ENCODE peak calls at places on chromosome 11, in four cellular contexts. D is neural progenitor cell, R is stomach, Z is A549. F is an unnamed sample.

GRCh38 chr11:68704887-68705286 is 20.5 kb downstream of the GAL start:
- DNase-seq in D (peak; percentile 51), Z (no peak), R (no peak), F (no peak)

GRCh38 chr11:10076458-10077141 is 217.4 kb downstream of the SBF2 start:
- DNase-seq in D (peak; percentile 61), R (peak; percentile 47), Z (peak; percentile 48), F (no peak)

GRCh38 chr11:123195182-123196059 is at the start of gene CLMP:
- DNase-seq in D (peak; percentile 71), Z (no peak), R (no peak), F (no peak)

GRCh38 chr11:11849127-11849746 is 7.5 kb downstream of the USP47 start:
- DNase-seq in Z (peak; percentile 72), D (peak; percentile 79), R (peak; percentile 63), F (peak; percentile 2)

GRCh38 chr11:26948881-26949280 is 45.0 kb upstream of the FIBIN start:
- DNase-seq in Z (no peak), D (no peak), R (no peak), F (no peak)

GRCh38 chr11:69509846-69510390 is 28.5 kb downstream of the LINC01488 start:
- DNase-seq in R (no peak), D (no peak), Z (no peak), F (no peak)

GRCh38 chr11:105609341-105609781 is 512 bp upstream of the GRIA4 start:
- DNase-seq in R (no peak), D (peak; percentile 63), Z (no peak), F (peak; percentile 8)

GRCh38 chr11:130762342-130763037 is 153.8 kb downstream of the SNX19 start:
- DNase-seq in D (no peak), Z (no peak), R (peak; percentile 90), F (no peak)

GRCh38 chr11:66891849-66892660 is 35.2 kb downstream of the LRFN4 start:
- DNase-seq in R (peak; percentile 70), D (no peak), Z (peak; percentile 98), F (no peak)

GRCh38 chr11:19076744-19077589 is 16.4 kb upstream of the MRGPRX2 start:
- DNase-seq in Z (peak; percentile 39), R (peak; percentile 70), D (peak; percentile 65), F (peak; percentile 27)

GRCh38 chr11:102287963-102288744 is 29.1 kb upstream of the BIRC3 start:
- DNase-seq in Z (peak; percentile 80), R (peak; percentile 45), D (peak; percentile 86), F (no peak)

GRCh38 chr11:3199537-3200295 is 18.9 kb downstream of the MRGPRG start:
- DNase-seq in R (no peak), Z (no peak), D (no peak), F (no peak)

GRCh38 chr11:103609117-103610066 is 427.0 kb upstream of the DDI1 start:
- DNase-seq in D (no peak), R (no peak), Z (peak; percentile 68), F (no peak)

GRCh38 chr11:99200720-99201119 is 180.0 kb downstream of the CNTN5 start:
- DNase-seq in Z (no peak), D (no peak), R (no peak), F (no peak)
- H3K27ac ChIP-seq in Z (no peak overlapping the region), D (no peak overlapping the region), R (no peak overlapping the region), F (no peak overlapping the region)

GRCh38 chr11:7582338-7582985 is 68.7 kb downstream of the PPFIBP2 start:
- DNase-seq in Z (no peak), R (no peak), D (no peak), F (no peak)
- H3K27ac ChIP-seq in Z (no peak overlapping the region), R (no peak overlapping the region), D (no peak overlapping the region), F (no peak overlapping the region)

GRCh38 chr11:118921121-118921928 is 4.4 kb downstream of the BCL9L start:
- DNase-seq in Z (peak; percentile 89), R (no peak), D (peak; percentile 77), F (no peak)

GRCh38 chr11:118924591-118925585 is 838 bp downstream of the BCL9L start:
- DNase-seq in Z (peak; percentile 49), R (peak; percentile 59), D (peak; percentile 81), F (no peak)

GRCh38 chr11:118922745-118923627 is 2.7 kb downstream of the BCL9L start:
- DNase-seq in D (no peak), R (no peak), Z (no peak), F (no peak)

GRCh38 chr11:118921929-118922744 is 3.6 kb downstream of the BCL9L start:
- DNase-seq in R (peak; percentile 88), D (peak; percentile 85), Z (peak; percentile 91), F (peak; percentile 68)

GRCh38 chr11:118923721-118924587 is 1.8 kb downstream of the BCL9L start:
- DNase-seq in R (no peak), D (no peak), Z (no peak), F (no peak)
- H3K27ac ChIP-seq in R (peak overlapping the region; percentile 95), D (no peak overlapping the region), Z (peak overlapping the region; percentile 100), F (peak overlapping the region; percentile 83)

GRCh38 chr11:34345012-34345804 is 12.6 kb downstream of the ABTB2 start:
- DNase-seq in Z (peak; percentile 90), R (peak; percentile 49), D (no peak), F (no peak)
- H3K27ac ChIP-seq in Z (peak overlapping the region; percentile 89), R (peak overlapping the region; percentile 32), D (no peak overlapping the region), F (no peak overlapping the region)

F was measured in caudate nucleus.